ENCODE peak calls at places on chromosome 15, in eight cellular contexts. K, E, J, D, P, L, X and Q are unnamed samples.
A peak's percentile ranks its signal among the peaks of the same experiment; 100 is the strongest.

GRCh38 chr15:39591141-39591895 is 10.4 kb downstream of the THBS1 start:
- DNase-seq in K (no peak), E (no peak), J (peak; percentile 86), D (no peak), P (no peak), L (no peak), X (no peak), Q (no peak)

GRCh38 chr15:69225355-69226027 is 65.1 kb downstream of the GLCE start:
- DNase-seq in K (no peak), E (no peak), J (peak; percentile 37), D (peak; percentile 80), P (no peak), L (no peak), X (no peak), Q (peak; percentile 18)

GRCh38 chr15:59222106-59222505 is 15.5 kb downstream of the LDHAL6B start:
- DNase-seq in K (no peak), E (no peak), J (peak; percentile 87), D (peak; percentile 93), P (no peak), L (no peak), X (no peak), Q (no peak)

GRCh38 chr15:101121511-101122090 is 130.2 kb downstream of the CHSY1 start:
- DNase-seq in K (no peak), E (peak; percentile 79), J (peak; percentile 56), D (peak; percentile 76), P (peak; percentile 27), L (peak; percentile 69), X (peak; percentile 84), Q (peak; percentile 49)

GRCh38 chr15:85419200-85419599 is 38.8 kb downstream of the AKAP13 start:
- DNase-seq in K (no peak), E (no peak), J (no peak), D (no peak), P (no peak), L (no peak), X (no peak), Q (no peak)

GRCh38 chr15:58666957-58667356 is 82.5 kb downstream of the ADAM10 start:
- DNase-seq in K (no peak), E (no peak), J (peak; percentile 11), D (peak; percentile 59), P (no peak), L (no peak), X (no peak), Q (no peak)

GRCh38 chr15:24756101-24756500 is 80.5 kb downstream of the NPAP1 start:
- DNase-seq in K (no peak), E (no peak), J (no peak), D (no peak), P (no peak), L (no peak), X (no peak), Q (no peak)

GRCh38 chr15:27817258-27817657 is 281.9 kb downstream of the OCA2 start:
- DNase-seq in K (no peak), E (no peak), J (no peak), D (no peak), P (no peak), L (no peak), X (no peak), Q (no peak)

GRCh38 chr15:38941399-38941953 is 376.9 kb upstream of the RASGRP1 start:
- DNase-seq in K (no peak), E (no peak), J (peak; percentile 31), D (peak; percentile 61), P (no peak), L (peak; percentile 58), X (no peak), Q (no peak)

GRCh38 chr15:36347272-36347864 is 232.1 kb upstream of the CDIN1 start:
- DNase-seq in K (no peak), E (no peak), J (no peak), D (no peak), P (no peak), L (no peak), X (no peak), Q (no peak)

GRCh38 chr15:101070502-101071273 is 151.5 kb downstream of the LRRK1 start:
- DNase-seq in K (no peak), E (peak; percentile 66), J (peak; percentile 88), D (peak; percentile 83), P (no peak), L (no peak), X (peak; percentile 31), Q (no peak)

GRCh38 chr15:61157933-61158332 is 71.2 kb downstream of the RORA start:
- DNase-seq in K (no peak), E (peak; percentile 63), J (peak; percentile 38), D (no peak), P (no peak), L (no peak), X (no peak), Q (no peak)